ENCODE peak calls at places on chromosomes 12 and 14, in six cellular contexts. E is tibial artery, N is ovary, J is right lobe of liver, D is left ventricle myocardium inferior, I is GM12878. B is an unnamed sample.

GRCh38 chr12:41521872-41522379 is 333.8 kb downstream of the PDZRN4 start:
- DNase-seq in E (no peak), N (no peak), J (no peak), D (no peak), I (peak), B (no peak)

GRCh38 chr12:51883998-51884675 is 3.8 kb upstream of the ANKRD33 start:
- DNase-seq in E (no peak), N (no peak), J (no peak), D (no peak), I (no peak), B (no peak)

GRCh38 chr12:98422809-98423208 is 92.6 kb upstream of the TMPO start:
- DNase-seq in E (no peak), N (no peak), J (no peak), D (no peak), I (no peak), B (no peak)

GRCh38 chr12:4114986-4115385 is 158.6 kb upstream of the CCND2 start:
- DNase-seq in E (no peak), N (no peak), J (no peak), D (no peak), I (no peak), B (no peak)

GRCh38 chr12:123607756-123608155 is 5.9 kb downstream of the DDX55 start:
- DNase-seq in E (no peak), N (no peak), J (no peak), D (no peak), I (no peak), B (no peak)

GRCh38 chr12:75660805-75661404 is 149.5 kb upstream of the KRR1 start:
- DNase-seq in E (no peak), N (no peak), J (no peak), D (no peak), I (no peak), B (no peak)

GRCh38 chr12:117334855-117335587 is 26.4 kb downstream of the NOS1 start:
- DNase-seq in E (no peak), N (no peak), J (no peak), D (no peak), I (no peak), B (no peak)

GRCh38 chr12:76942276-76942675 is 63.5 kb upstream of the CSRP2 start:
- DNase-seq in E (no peak), N (no peak), J (no peak), D (no peak), I (no peak), B (no peak)

GRCh38 chr14:88848571-88848970 is 24.1 kb downstream of the TTC8 start:
- DNase-seq in E (no peak), N (no peak), J (no peak), D (no peak), I (no peak), B (no peak)

GRCh38 chr12:20798561-20798960 is 11.9 kb upstream of the SLCO1B3 start:
- DNase-seq in E (no peak), N (no peak), J (no peak), D (no peak), I (no peak), B (no peak)

GRCh38 chr12:76784600-76785051 is 20.7 kb downstream of the ZDHHC17 start:
- DNase-seq in E (no peak), N (no peak), J (no peak), D (no peak), I (no peak), B (no peak)

GRCh38 chr14:60753264-60754126 is 18.9 kb downstream of the MNAT1 start:
- DNase-seq in E (no peak), N (no peak), J (no peak), D (no peak), I (peak), B (no peak)

GRCh38 chr12:104671407-104672095 is 214.8 kb downstream of the CHST11 start:
- DNase-seq in E (peak), N (peak), J (peak), D (peak), I (peak), B (no peak)

GRCh38 chr12:90959538-90960139 is 4.7 kb upstream of the CCER1 start:
- DNase-seq in E (no peak), N (peak), J (no peak), D (no peak), I (no peak), B (peak)

GRCh38 chr12:104720346-104721064 is 237.6 kb downstream of the SLC41A2 start:
- DNase-seq in E (no peak), N (no peak), J (no peak), D (no peak), I (no peak), B (no peak)

GRCh38 chr12:65308601-65309071 is 30.2 kb downstream of the MSRB3 start:
- DNase-seq in E (no peak), N (no peak), J (no peak), D (no peak), I (no peak), B (no peak)

GRCh38 chr12:116459921-116460666 is 99.1 kb upstream of the MAP1LC3B2 start:
- DNase-seq in E (no peak), N (no peak), J (no peak), D (no peak), I (no peak), B (no peak)

GRCh38 chr12:66453111-66453510 is 150.8 kb downstream of the HELB start:
- DNase-seq in E (no peak), N (no peak), J (no peak), D (no peak), I (no peak), B (no peak)

GRCh38 chr12:6093764-6094163 is 30.7 kb downstream of the VWF start:
- DNase-seq in E (peak), N (no peak), J (no peak), D (no peak), I (no peak), B (no peak)

GRCh38 chr12:113961921-113962710 is 4.0 kb downstream of the RBM19 start:
- DNase-seq in E (no peak), N (no peak), J (no peak), D (no peak), I (peak), B (no peak)

GRCh38 chr14:89792489-89793366 is 161.8 kb downstream of the EFCAB11 start:
- DNase-seq in E (no peak), N (peak), J (no peak), D (no peak), I (no peak), B (no peak)

GRCh38 chr12:45369065-45369464 is 153.2 kb downstream of the ANO6 start:
- DNase-seq in E (no peak), N (no peak), J (no peak), D (no peak), I (no peak), B (no peak)

GRCh38 chr12:56836317-56836716 is 73.2 kb downstream of the HSD17B6 start:
- DNase-seq in E (no peak), N (peak), J (no peak), D (peak), I (no peak), B (no peak)

GRCh38 chr14:44783899-44784298 is 177.8 kb downstream of the KLHL28 start:
- DNase-seq in E (no peak), N (no peak), J (no peak), D (no peak), I (no peak), B (no peak)

GRCh38 chr14:64845878-64846277 is 33.8 kb downstream of the SPTB start:
- DNase-seq in E (no peak), N (no peak), J (no peak), D (no peak), I (no peak), B (no peak)

GRCh38 chr12:3493225-3494049 is 2.4 kb downstream of the PRMT8 start:
- DNase-seq in E (no peak), N (no peak), J (no peak), D (peak), I (no peak), B (no peak)

GRCh38 chr14:75277796-75278421 is 719 bp upstream of the FOS start:
- DNase-seq in E (no peak), N (no peak), J (no peak), D (no peak), I (no peak), B (no peak)

GRCh38 chr12:53224268-53224896 is 7.6 kb downstream of the RARG start:
- DNase-seq in E (peak), N (no peak), J (no peak), D (no peak), I (no peak), B (no peak)

GRCh38 chr14:55749201-55749812 is 169.3 kb downstream of the KTN1 start:
- DNase-seq in E (no peak), N (no peak), J (peak), D (no peak), I (no peak), B (no peak)

GRCh38 chr12:94586589-94587259 is 63.6 kb downstream of the TMCC3 start:
- DNase-seq in E (no peak), N (no peak), J (no peak), D (no peak), I (no peak), B (no peak)

GRCh38 chr12:48882325-48882687 is 16.6 kb upstream of the RND1 start:
- DNase-seq in E (no peak), N (no peak), J (peak), D (no peak), I (no peak), B (no peak)

GRCh38 chr12:24069532-24070395 is 120.3 kb upstream of the SOX5 start:
- DNase-seq in E (no peak), N (no peak), J (peak), D (no peak), I (no peak), B (peak)

GRCh38 chr12:108386704-108387360 is 47.7 kb upstream of the CMKLR1 start:
- DNase-seq in E (no peak), N (no peak), J (no peak), D (no peak), I (no peak), B (no peak)

GRCh38 chr12:130222519-130223255 is 60.4 kb downstream of the FZD10 start:
- DNase-seq in E (no peak), N (no peak), J (no peak), D (no peak), I (no peak), B (no peak)

GRCh38 chr12:55585817-55586216 is 13.5 kb downstream of the OR2AP1 start:
- DNase-seq in E (no peak), N (no peak), J (no peak), D (no peak), I (no peak), B (no peak)

GRCh38 chr12:29782285-29782820 is 1.4 kb downstream of the TMTC1 start:
- DNase-seq in E (no peak), N (no peak), J (no peak), D (no peak), I (no peak), B (no peak)

GRCh38 chr12:123265851-123266678 is 5.6 kb downstream of the CDK2AP1 start:
- DNase-seq in E (no peak), N (no peak), J (no peak), D (no peak), I (no peak), B (no peak)

GRCh38 chr14:104356738-104357688 is 218.6 kb downstream of the KIF26A start:
- DNase-seq in E (peak), N (peak), J (peak), D (no peak), I (no peak), B (no peak)

GRCh38 chr12:8909752-8910151 is 4.6 kb upstream of the PHC1 start:
- DNase-seq in E (no peak), N (no peak), J (no peak), D (no peak), I (no peak), B (no peak)

DNA sequence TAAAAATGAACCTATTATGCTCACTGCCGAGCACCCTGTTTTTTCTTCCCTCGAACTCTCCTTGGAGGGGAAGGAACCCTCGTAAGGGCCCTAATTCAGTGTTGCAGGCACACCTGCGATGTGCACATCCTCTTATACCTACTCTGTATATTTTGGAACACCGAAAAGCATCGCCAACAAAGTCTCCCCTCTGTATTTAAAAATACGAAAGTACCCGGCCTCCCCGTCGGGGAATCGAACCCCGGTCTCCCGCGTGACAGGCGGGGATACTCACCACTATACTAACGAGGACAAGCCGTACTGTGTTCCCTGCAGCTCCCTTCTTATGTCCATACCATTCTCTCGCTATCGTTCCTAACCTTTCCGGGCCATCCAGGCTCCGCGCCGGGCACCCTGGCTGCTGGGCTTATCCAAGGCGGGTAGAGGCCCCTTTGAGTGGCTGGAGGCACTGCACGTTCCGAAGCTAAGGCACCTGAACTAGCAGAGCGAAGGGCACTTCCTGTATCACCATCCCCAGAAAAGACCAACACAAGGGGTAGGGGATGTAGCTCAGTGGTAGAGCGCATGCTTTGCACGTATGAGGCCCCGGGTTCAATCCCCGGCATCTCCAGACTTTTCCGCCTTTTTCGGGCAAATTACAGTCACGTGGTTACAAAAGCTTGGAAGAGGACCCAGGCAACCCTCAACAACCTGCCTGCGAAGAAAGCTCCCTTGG is 25.1 kb upstream of the UBC start:
- DNase-seq in E (peak), N (peak), J (peak), D (peak), I (peak), B (peak)
- TF ChIP-seq CTCF in E (no peak), N (no peak), J (no peak), D (no peak), I (no peak), B (peak)

GRCh38 chr12:46382974-46383653 is 10.5 kb upstream of the SLC38A2 start:
- DNase-seq in E (peak), N (peak), J (peak), D (peak), I (peak), B (peak)
- TF ChIP-seq CTCF in E (no peak), N (peak), J (peak), D (peak), I (peak), B (peak)

GRCh38 chr12:47817272-47818006 is 2.3 kb downstream of the HDAC7 start:
- DNase-seq in E (no peak), N (no peak), J (no peak), D (no peak), I (no peak), B (no peak)
- TF ChIP-seq CTCF in E (peak), N (no peak), J (peak), D (peak), I (no peak), B (no peak)

GRCh38 chr14:95840094-95840493 is 36.5 kb upstream of the TUNAR start:
- DNase-seq in E (no peak), N (no peak), J (no peak), D (no peak), I (no peak), B (no peak)
- TF ChIP-seq CTCF in E (no peak), N (no peak), J (no peak), D (no peak), I (no peak), B (no peak)

DNA sequence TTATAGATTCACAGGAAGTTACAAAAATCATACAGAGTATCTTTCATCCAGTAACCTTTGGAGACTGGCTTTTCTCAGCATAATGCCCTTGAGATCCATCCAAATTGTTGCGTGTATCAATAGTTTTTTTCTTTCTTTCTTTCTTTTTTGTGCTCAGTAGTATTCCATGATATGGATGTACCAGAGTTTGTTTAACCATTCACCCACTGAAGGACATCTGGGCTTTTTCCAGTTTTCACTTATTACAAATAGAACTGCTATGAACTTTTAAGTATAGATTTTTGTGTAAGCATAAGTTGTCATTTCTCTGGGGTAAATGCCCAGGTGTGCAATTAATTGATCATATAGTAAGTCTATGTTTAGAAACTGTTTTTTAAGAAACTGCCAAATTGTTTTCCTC is 79.4 kb downstream of the FBXL14 start:
- DNase-seq in E (no peak), N (no peak), J (no peak), D (no peak), I (no peak), B (no peak)
- TF ChIP-seq CTCF in E (no peak), N (no peak), J (no peak), D (no peak), I (no peak), B (no peak)

DNA sequence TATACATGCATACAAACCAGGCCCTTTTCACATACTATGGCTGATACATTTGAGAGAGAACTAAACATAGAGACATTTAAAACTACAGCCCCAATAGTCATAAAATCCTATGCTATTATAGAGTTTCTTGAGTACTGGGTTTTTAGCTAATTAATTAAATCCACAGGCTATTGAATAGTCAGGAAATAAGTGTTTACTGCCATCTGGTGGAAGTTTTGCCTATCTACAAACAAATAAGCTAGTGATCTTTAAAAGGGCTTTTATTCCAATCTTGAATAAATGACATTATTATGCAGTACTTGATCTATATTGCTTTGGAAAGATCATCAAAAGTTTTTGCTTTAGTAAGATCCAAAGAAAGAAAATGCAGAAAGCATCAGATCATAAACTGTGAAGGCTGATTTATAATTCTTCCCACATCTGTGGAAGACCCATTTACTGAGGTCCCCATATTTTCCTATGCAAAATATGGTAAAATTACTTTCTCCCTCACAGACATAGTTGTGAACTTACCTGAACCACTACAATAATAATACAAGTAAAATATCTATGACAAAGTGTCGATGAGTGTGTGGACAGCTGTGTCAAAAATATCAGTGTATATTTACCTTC is 131.3 kb downstream of the ITPR2 start:
- DNase-seq in E (no peak), N (no peak), J (no peak), D (no peak), I (no peak), B (no peak)
- TF ChIP-seq CTCF in E (peak), N (peak), J (peak), D (peak), I (peak), B (peak)

GRCh38 chr14:91439345-91439744 is 21.7 kb upstream of the CCDC88C start:
- DNase-seq in E (no peak), N (no peak), J (no peak), D (no peak), I (no peak), B (no peak)
- TF ChIP-seq CTCF in E (no peak), N (no peak), J (no peak), D (no peak), I (no peak), B (no peak)

GRCh38 chr14:106508216-106508615 is 981.8 kb downstream of the TMEM121 start:
- DNase-seq in E (no peak), N (no peak), J (no peak), D (no peak), I (no peak), B (no peak)
- TF ChIP-seq CTCF in E (no peak), N (no peak), J (no peak), D (no peak), I (no peak), B (no peak)

GRCh38 chr12:67647251-67647546 is 1.3 kb upstream of the DYRK2 start:
- DNase-seq in E (no peak), N (peak), J (no peak), D (no peak), I (no peak), B (no peak)

GRCh38 chr12:67650127-67650495 is 1.6 kb downstream of the DYRK2 start:
- DNase-seq in E (no peak), N (peak), J (peak), D (peak), I (no peak), B (no peak)

GRCh38 chr12:67647547-67648305 is 819 bp upstream of the DYRK2 start:
- DNase-seq in E (peak), N (peak), J (peak), D (peak), I (no peak), B (peak)

GRCh38 chr12:67649165-67650126 is 901 bp downstream of the DYRK2 start:
- DNase-seq in E (peak), N (peak), J (peak), D (peak), I (no peak), B (peak)

DNA sequence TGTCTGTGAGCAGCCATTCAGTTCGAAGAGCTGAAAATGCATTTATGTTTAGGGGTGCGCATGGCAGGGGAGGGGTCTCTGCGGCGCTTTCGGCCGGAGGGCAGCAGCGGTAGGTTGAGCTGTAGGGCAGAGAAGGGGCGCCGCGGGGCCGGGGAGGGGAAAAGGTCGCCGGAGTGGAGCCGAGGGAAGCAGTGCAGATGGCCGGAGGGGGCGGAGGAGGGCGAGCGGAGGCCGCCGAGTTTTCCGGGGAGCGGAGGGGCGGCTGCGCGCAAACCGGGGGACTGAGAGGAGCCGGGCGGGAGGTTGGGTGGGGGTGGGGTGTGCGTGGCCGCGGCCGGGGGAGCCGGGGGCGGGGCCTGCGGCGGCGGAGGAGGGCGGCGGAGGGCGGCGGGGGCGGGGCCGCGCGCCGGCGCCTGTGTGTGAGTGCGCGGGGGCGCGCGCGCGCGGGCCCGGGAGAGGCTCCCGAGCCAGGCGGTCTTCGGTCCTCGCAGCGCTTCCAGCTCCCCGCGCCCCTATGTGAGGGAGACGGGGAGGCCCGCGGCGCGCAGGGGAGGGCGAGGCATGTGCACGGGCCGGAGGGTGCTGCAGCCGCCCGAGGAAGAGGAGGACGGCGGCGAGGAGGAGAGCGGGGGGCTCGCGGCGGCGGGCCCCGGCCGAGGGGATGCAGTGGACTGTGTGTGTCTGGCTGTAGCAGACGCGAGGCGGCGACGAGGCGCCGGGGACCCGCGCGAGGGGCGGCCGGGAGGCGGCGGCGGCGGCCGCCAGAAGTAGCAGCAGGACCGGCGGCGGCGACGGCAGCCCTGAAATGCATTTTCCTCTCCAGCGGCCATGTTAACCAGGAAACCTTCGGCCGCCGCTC is at the start of gene DYRK2:
- DNase-seq in E (peak), N (peak), J (peak), D (peak), I (no peak), B (peak)
- TF ChIP-seq CTCF in E (no peak), N (no peak), J (no peak), D (peak), I (peak), B (peak)